ENCODE peak calls at places on chromosomes 5 and 9, in ten cellular contexts. Y is WTC11, F is upper lobe of right lung, Z is GM20000, I is A549, H is mesothelial cell of epicardium, M is cardiac fibroblast, X is transverse colon, T is progenitor cell of endocrine pancreas, P is kidney epithelial cell. Q is an unnamed sample.
A peak's percentile ranks its signal among the peaks of the same experiment; 100 is the strongest.

GRCh38 chr9:36407122-36407723 is 7.2 kb upstream of the RNF38 start:
- DNase-seq in F (no peak), H (peak; percentile 57), I (peak; percentile 68), P (no peak), X (peak; percentile 54), M (peak; percentile 78), T (peak; percentile 16), Y (peak; percentile 43), Z (peak; percentile 65), Q (peak; percentile 43)

GRCh38 chr5:62260510-62260909 is 45.5 kb upstream of the KIF2A start:
- DNase-seq in P (no peak), H (no peak), X (no peak), Z (no peak), M (no peak), Y (no peak), I (no peak), F (no peak), T (no peak), Q (no peak)

GRCh38 chr9:136088481-136088938 is 6.6 kb downstream of the NACC2 start:
- DNase-seq in Z (peak; percentile 36), M (no peak), Y (no peak), H (no peak), X (no peak), T (no peak), I (no peak), F (no peak), P (no peak), Q (no peak)

GRCh38 chr9:133993635-133994253 is 1.6 kb upstream of the VAV2 start:
- DNase-seq in I (no peak), T (no peak), H (no peak), F (no peak), P (no peak), X (no peak), Y (no peak), M (no peak), Z (no peak), Q (no peak)

GRCh38 chr5:179115845-179116524 is 55.8 kb downstream of the ZNF354C start:
- DNase-seq in Y (no peak), H (peak; percentile 17), I (no peak), M (no peak), Z (peak; percentile 6), F (peak; percentile 22), X (no peak), T (no peak), P (no peak), Q (no peak)

GRCh38 chr5:1537166-1538154 is 13.7 kb upstream of the LPCAT1 start:
- DNase-seq in Z (no peak), X (no peak), H (no peak), T (no peak), Y (no peak), F (peak; percentile 46), I (no peak), P (no peak), M (no peak), Q (no peak)

GRCh38 chr9:89872913-89873707 is 268.3 kb downstream of the GADD45G start:
- DNase-seq in X (no peak), F (peak; percentile 50), P (no peak), T (no peak), I (no peak), Z (no peak), H (peak; percentile 33), Y (no peak), M (no peak), Q (no peak)

GRCh38 chr5:91352831-91353695 is 30.1 kb downstream of the ARRDC3 start:
- DNase-seq in H (no peak), I (no peak), T (no peak), X (no peak), Z (no peak), F (no peak), M (no peak), P (no peak), Y (no peak), Q (no peak)

GRCh38 chr5:3359642-3360041 is 236.0 kb upstream of the IRX1 start:
- DNase-seq in P (no peak), F (no peak), M (no peak), Z (no peak), I (no peak), H (peak; percentile 20), T (no peak), X (no peak), Y (no peak), Q (no peak)

DNA sequence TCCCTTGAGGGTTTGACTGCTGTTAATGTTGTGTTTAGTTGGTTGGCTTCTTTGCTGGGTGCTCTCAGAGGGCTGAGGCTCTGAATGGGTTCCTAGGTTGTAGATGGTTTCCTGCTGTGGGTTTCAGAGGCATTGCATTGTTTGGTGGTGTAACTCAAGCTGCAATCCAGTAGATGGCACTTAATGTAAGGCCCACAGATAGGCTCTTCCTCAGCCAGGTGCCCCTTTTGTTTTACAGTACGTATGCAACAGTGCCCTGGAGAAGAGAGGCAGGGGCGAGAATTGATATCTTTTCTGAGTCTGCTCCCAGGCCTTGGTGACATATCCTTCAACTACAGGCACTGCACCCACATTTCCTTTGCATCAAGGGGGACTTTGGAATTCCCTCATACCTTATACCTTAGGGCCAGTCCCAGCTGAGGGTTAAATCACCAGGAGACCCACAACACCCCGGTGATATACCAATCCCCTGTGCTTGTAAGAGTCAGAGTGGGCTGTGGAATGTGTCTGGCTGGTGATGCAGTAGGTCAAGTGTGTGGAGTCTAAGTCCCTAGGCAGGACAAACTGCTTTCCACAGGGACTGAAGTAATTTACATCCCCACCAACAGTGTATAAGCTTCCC is 7.0 kb upstream of the UGT3A2 start:
- DNase-seq in Z (peak; percentile 12), Y (peak; percentile 18), F (no peak), H (no peak), I (peak; percentile 15), M (peak; percentile 13), P (no peak), X (no peak), T (no peak), Q (no peak)
- TF ChIP-seq CTCF in Z (peak; percentile 24), Y (no peak), F (no peak), H (no peak), I (no peak), M (peak; percentile 5), P (peak; percentile 8), X (no peak), T (peak; percentile 24), Q (no peak)

DNA sequence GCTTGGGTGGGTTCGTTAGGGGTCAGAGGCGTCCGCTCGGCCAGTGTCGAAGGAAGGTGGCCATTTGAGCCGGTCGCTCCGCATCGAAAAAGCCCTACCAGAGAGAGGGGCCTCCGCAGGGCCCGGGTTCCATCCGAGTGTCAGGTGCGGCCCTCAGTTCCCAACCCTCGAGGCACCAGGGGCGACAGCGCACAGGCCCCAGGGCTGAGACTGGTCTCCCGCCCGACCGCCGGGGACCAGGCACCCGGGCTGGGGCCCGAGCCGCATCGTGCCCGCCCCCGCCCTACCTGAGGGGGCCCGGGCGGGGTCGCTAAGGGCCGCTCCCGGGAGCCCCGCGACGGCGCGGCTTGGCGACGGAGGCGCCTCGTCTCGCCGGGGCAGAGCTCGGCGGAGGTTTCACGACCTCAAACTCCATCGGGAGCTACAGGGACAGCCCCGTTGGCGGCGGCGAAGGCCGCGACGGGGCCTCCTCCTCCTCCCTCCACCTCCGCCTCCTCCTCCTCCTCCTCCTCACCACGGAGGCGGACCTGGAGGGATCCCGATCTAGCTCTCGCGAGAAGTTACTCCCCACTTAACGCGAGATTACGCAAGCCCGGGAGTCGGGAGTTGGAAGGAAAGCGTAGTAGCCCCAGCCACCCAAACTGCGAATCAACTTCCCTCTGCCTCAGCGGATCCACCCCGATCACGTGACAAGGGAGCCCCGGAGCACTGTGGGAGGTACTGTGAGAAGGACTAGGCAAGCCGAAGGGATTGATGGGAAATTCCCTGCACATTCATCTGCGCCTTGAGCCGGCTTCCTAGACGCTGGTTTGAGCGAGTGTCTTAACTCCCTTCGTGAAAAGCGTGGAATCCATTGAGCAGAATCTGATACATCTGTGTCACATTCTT is at the start of gene RC3H2:
- DNase-seq in I (peak; percentile 100), Z (peak; percentile 92), M (peak; percentile 100), T (peak; percentile 94), X (peak; percentile 98), H (peak; percentile 97), F (peak; percentile 99), Y (peak; percentile 96), P (peak; percentile 98), Q (peak; percentile 96)
- TF ChIP-seq CTCF in I (no peak), Z (no peak), M (no peak), T (peak; percentile 6), X (peak; percentile 7), H (no peak), F (no peak), Y (no peak), P (no peak), Q (no peak)

DNA sequence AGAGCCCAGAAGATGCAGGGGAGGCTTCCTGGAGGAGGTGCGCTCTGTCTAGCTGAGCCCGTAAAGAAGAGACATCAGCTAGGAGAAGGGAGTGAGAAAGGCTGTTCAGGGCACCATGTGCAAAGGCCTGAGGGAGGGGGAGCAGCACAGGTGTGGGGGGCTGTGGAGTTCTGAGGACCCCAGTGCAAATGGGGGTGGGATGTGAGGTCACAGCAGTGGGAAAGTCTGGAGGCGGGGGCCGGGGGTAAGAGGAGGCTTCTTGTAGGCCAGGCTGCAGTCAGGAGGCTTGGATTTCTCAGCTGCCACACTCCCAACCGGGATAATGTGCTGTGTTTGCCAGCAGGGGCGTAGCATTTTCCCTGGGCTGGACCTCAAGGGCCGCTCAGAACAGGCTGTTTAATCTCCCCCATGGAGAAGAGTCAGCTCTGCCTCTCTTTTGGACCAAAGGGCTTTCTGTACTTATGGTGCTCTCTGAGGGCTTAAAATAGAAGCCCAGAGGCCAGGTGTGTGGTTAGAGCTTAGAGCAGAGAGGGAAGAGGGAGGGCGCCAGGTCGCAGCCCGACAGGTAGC is 5.7 kb downstream of the NEURL1B start:
- DNase-seq in I (peak; percentile 31), H (no peak), M (peak; percentile 12), X (peak; percentile 66), Y (peak; percentile 62), T (no peak), P (no peak), F (peak; percentile 61), Z (no peak), Q (peak; percentile 47)
- TF ChIP-seq CTCF in I (no peak), H (no peak), M (peak; percentile 24), X (peak; percentile 72), Y (peak; percentile 24), T (peak; percentile 52), P (no peak), F (peak; percentile 38), Z (no peak), Q (peak; percentile 19)

GRCh38 chr5:57931807-57932206 is 449.2 kb upstream of the ACTBL2 start:
- DNase-seq in Y (no peak), X (no peak), M (no peak), T (no peak), P (no peak), F (no peak), Z (no peak), H (no peak), I (no peak), Q (no peak)

GRCh38 chr5:57937501-57937900 is 454.9 kb upstream of the ACTBL2 start:
- DNase-seq in P (no peak), M (no peak), Z (no peak), I (no peak), F (no peak), Y (no peak), H (no peak), X (no peak), T (no peak), Q (no peak)

GRCh38 chr5:57937025-57937424 is 454.4 kb upstream of the ACTBL2 start:
- DNase-seq in M (peak; percentile 6), Y (no peak), T (no peak), Z (no peak), F (no peak), X (no peak), P (no peak), H (no peak), I (no peak), Q (no peak)

DNA sequence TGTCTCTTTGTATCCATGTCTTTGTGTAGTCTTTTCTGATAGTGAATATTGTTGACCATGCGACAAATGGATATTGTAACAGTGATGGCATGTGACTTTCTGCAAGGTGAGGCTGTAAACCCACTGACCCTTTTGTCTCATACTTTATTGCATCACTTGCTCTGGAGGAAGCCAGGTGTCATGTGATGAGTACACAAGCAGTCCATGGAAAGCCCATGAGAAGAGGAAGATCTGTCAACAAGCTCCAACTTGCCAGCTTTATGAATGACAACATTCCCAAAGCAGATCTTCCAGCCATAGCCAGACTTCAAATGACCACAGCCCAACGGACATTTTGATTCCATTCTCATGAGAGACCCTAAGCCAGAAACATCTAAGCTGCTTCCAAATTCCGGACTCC is 450.1 kb upstream of the ACTBL2 start:
- DNase-seq in Z (no peak), M (no peak), I (no peak), X (no peak), T (no peak), F (no peak), Y (no peak), P (no peak), H (no peak), Q (no peak)
- TF ChIP-seq CTCF in Z (no peak), M (no peak), I (no peak), X (no peak), T (no peak), F (no peak), Y (no peak), P (no peak), H (no peak), Q (no peak)